ENCODE peak calls at places on chromosomes 13 and 19, in nine cellular contexts. U, W, G, O, Y, F, P, A and R are unnamed samples.

GRCh38 chr13:39509616-39510015 is 93.4 kb downstream of the LHFPL6 start:
- DNase-seq in U (no peak), W (no peak), G (no peak), O (no peak), Y (no peak), F (no peak), P (no peak), A (no peak), R (no peak)

GRCh38 chr19:50423279-50424113 is 4.8 kb downstream of the SPIB start:
- DNase-seq in U (no peak), W (no peak), G (no peak), O (no peak), Y (no peak), F (no peak), P (no peak), A (no peak), R (no peak)

GRCh38 chr19:33724723-33725060 is 72.0 kb upstream of the KCTD15 start:
- DNase-seq in U (peak), W (no peak), G (no peak), O (no peak), Y (no peak), F (no peak), P (no peak), A (no peak), R (no peak)

GRCh38 chr19:6103217-6103644 is 7.1 kb downstream of the RFX2 start:
- DNase-seq in U (no peak), W (no peak), G (no peak), O (peak), Y (no peak), F (no peak), P (no peak), A (no peak), R (no peak)

GRCh38 chr19:1591421-1592022 is 1.1 kb downstream of the MBD3 start:
- DNase-seq in U (no peak), W (no peak), G (no peak), O (no peak), Y (no peak), F (no peak), P (no peak), A (no peak), R (peak)

GRCh38 chr19:41893899-41894298 is 10.9 kb downstream of the ARHGEF1 start:
- DNase-seq in U (no peak), W (peak), G (no peak), O (peak), Y (no peak), F (no peak), P (no peak), A (no peak), R (no peak)

GRCh38 chr19:39197808-39198207 is 1.0 kb downstream of the NCCRP1 start:
- DNase-seq in U (peak), W (no peak), G (no peak), O (no peak), Y (no peak), F (no peak), P (no peak), A (no peak), R (no peak)

GRCh38 chr13:79679334-79679733 is 198.4 kb downstream of the NDFIP2 start:
- DNase-seq in U (peak), W (peak), G (no peak), O (peak), Y (no peak), F (peak), P (peak), A (peak), R (peak)

GRCh38 chr13:70191034-70191433 is 82.8 kb upstream of the KLHL1 start:
- DNase-seq in U (no peak), W (no peak), G (no peak), O (no peak), Y (no peak), F (no peak), P (peak), A (no peak), R (no peak)

GRCh38 chr13:99572131-99572530 is 70.9 kb downstream of the TM9SF2 start:
- DNase-seq in U (no peak), W (no peak), G (no peak), O (peak), Y (no peak), F (no peak), P (no peak), A (no peak), R (no peak)

GRCh38 chr13:32969516-32969941 is 46.7 kb upstream of the KL start:
- DNase-seq in U (no peak), W (peak), G (no peak), O (peak), Y (no peak), F (peak), P (no peak), A (no peak), R (no peak)

GRCh38 chr19:48296963-48297734 is 27.3 kb downstream of the ZNF114 start:
- DNase-seq in U (no peak), W (no peak), G (no peak), O (no peak), Y (no peak), F (no peak), P (no peak), A (no peak), R (no peak)

GRCh38 chr19:19444694-19445155 is 39.2 kb downstream of the GATAD2A start:
- DNase-seq in U (no peak), W (peak), G (no peak), O (peak), Y (no peak), F (no peak), P (no peak), A (no peak), R (peak)